ENCODE peak calls at places on chromosomes 2 and 18, in seven cellular contexts. N is choroid plexus epithelial cell; U is AG09309; D is stimulated activated CD4-positive, alpha-beta T cell treated with anti-CD3 and anti-CD28 coated beads, Interleukin-4, amount 100 ng/mL, for 48 hours; P is amniotic epithelial cell; E is effector memory CD8-positive, alpha-beta T cell; L is non-pigmented ciliary epithelial cell. I is an unnamed sample.

GRCh38 chr2:12287220-12287751 is 429.4 kb upstream of the TRIB2 start:
- DNase-seq in D (no peak), U (no peak), L (no peak), E (no peak), P (no peak), N (peak; percentile 36), I (no peak)

GRCh38 chr2:8327371-8328100 is 354.3 kb upstream of the ID2 start:
- DNase-seq in L (no peak), D (no peak), N (no peak), E (no peak), U (no peak), P (no peak), I (no peak)

GRCh38 chr2:133579295-133579694 is 11.0 kb upstream of the NCKAP5 start:
- DNase-seq in L (no peak), E (no peak), P (peak; percentile 47), D (no peak), N (peak; percentile 80), U (no peak), I (peak; percentile 27)

GRCh38 chr2:191009541-191010374 is 4.2 kb downstream of the STAT1 start:
- DNase-seq in U (no peak), D (no peak), E (no peak), L (no peak), N (no peak), P (no peak), I (no peak)

GRCh38 chr2:36486546-36487044 is 111.4 kb downstream of the FEZ2 start:
- DNase-seq in L (no peak), N (peak; percentile 88), P (peak; percentile 83), D (no peak), U (peak; percentile 52), E (no peak), I (peak; percentile 49)

GRCh38 chr2:12456293-12457151 is 260.2 kb upstream of the TRIB2 start:
- DNase-seq in P (peak; percentile 100), E (peak; percentile 15), L (peak; percentile 97), D (peak; percentile 68), U (peak; percentile 99), N (peak; percentile 100), I (peak; percentile 98)

GRCh38 chr2:61013382-61013781 is 4.1 kb upstream of the PEX13 start:
- DNase-seq in L (no peak), P (no peak), E (no peak), U (no peak), D (no peak), N (no peak), I (no peak)

GRCh38 chr2:29262681-29263260 is 147.6 kb downstream of the CLIP4 start:
- DNase-seq in L (no peak), N (no peak), U (no peak), P (no peak), D (no peak), E (no peak), I (no peak)

GRCh38 chr2:216235896-216236295 is 126.7 kb downstream of the XRCC5 start:
- DNase-seq in N (no peak), P (no peak), D (no peak), L (no peak), E (no peak), U (no peak), I (no peak)

GRCh38 chr2:129895061-129895460 is 84.4 kb upstream of the RAB6C start:
- DNase-seq in D (no peak), U (no peak), N (no peak), E (no peak), P (no peak), L (no peak), I (no peak)

GRCh38 chr2:120736955-120737801 is 1.5 kb downstream of the GLI2 start:
- DNase-seq in L (peak; percentile 58), P (peak; percentile 86), U (peak; percentile 52), N (peak; percentile 87), D (no peak), E (no peak), I (peak; percentile 81)

GRCh38 chr18:10122116-10122515 is 208.3 kb downstream of the VAPA start:
- DNase-seq in E (no peak), P (peak; percentile 93), U (peak; percentile 84), D (no peak), N (peak; percentile 91), L (peak; percentile 28), I (no peak)

GRCh38 chr2:71609029-71609428 is 155.7 kb downstream of the DYSF start:
- DNase-seq in E (no peak), L (no peak), N (no peak), U (no peak), P (no peak), D (no peak), I (no peak)

GRCh38 chr18:1777843-1778242 is 793.5 kb downstream of the METTL4 start:
- DNase-seq in L (no peak), U (no peak), E (no peak), D (no peak), P (no peak), N (no peak), I (no peak)

GRCh38 chr2:189465076-189465475 is 23.8 kb downstream of the WDR75 start:
- DNase-seq in E (no peak), L (no peak), P (no peak), N (no peak), U (no peak), D (no peak), I (no peak)

GRCh38 chr2:44087037-44087713 is 81.5 kb upstream of the PPM1B start:
- DNase-seq in E (peak; percentile 83), U (no peak), N (peak; percentile 74), L (peak; percentile 11), P (peak; percentile 65), D (peak; percentile 75), I (peak; percentile 30)

GRCh38 chr2:65017335-65017734 is 28.1 kb downstream of the SLC1A4 start:
- DNase-seq in N (peak; percentile 20), E (no peak), D (no peak), U (no peak), L (no peak), P (no peak), I (no peak)

GRCh38 chr2:72943540-72944395 is 26.4 kb downstream of the EMX1 start:
- DNase-seq in E (no peak), N (no peak), U (no peak), P (no peak), L (no peak), D (no peak), I (no peak)

GRCh38 chr18:78788161-78788560 is 191.5 kb upstream of the SALL3 start:
- DNase-seq in L (no peak), D (no peak), N (no peak), P (no peak), U (no peak), E (no peak), I (no peak)

GRCh38 chr2:94869552-94870391 is 1.5 kb upstream of the TEKT4 start:
- DNase-seq in P (no peak), E (no peak), N (no peak), L (no peak), D (no peak), U (no peak), I (no peak)

GRCh38 chr2:208783184-208783583 is 376.6 kb downstream of the PTH2R start:
- DNase-seq in L (no peak), E (no peak), D (no peak), U (no peak), P (no peak), N (no peak), I (no peak)

I was measured in AG04450.